ENCODE peak calls at places on chromosomes 1 and 21, in four cellular contexts. G, E, M and I are unnamed samples.

GRCh38 chr1:64476251-64476952 is 6.5 kb downstream of the CACHD1 start:
- DNase-seq in G (no peak), E (no peak), M (no peak), I (peak; percentile 67)

GRCh38 chr21:22120616-22121266 is 1122.5 kb downstream of the NCAM2 start:
- DNase-seq in G (no peak), E (no peak), M (no peak), I (no peak)

GRCh38 chr1:182861994-182862393 is 22.8 kb downstream of the DHX9 start:
- DNase-seq in G (no peak), E (no peak), M (no peak), I (no peak)

GRCh38 chr1:67676946-67677345 is 8.1 kb upstream of the GADD45A start:
- DNase-seq in G (no peak), E (no peak), M (no peak), I (no peak)

GRCh38 chr1:19338323-19338762 is 26.2 kb downstream of the SLC66A1 start:
- DNase-seq in G (peak; percentile 51), E (no peak), M (no peak), I (no peak)

GRCh38 chr1:23452011-23452411 is 27.5 kb upstream of the TCEA3 start:
- DNase-seq in G (peak; percentile 91), E (peak; percentile 86), M (peak; percentile 8), I (no peak)

GRCh38 chr1:154446292-154446691 is 41.1 kb downstream of the IL6R start:
- DNase-seq in G (no peak), E (no peak), M (no peak), I (peak; percentile 93)

GRCh38 chr1:82227696-82228095 is 427.0 kb downstream of the ADGRL2 start:
- DNase-seq in G (no peak), E (peak; percentile 9), M (no peak), I (no peak)

GRCh38 chr1:204692852-204693356 is 7.4 kb upstream of the LRRN2 start:
- DNase-seq in G (no peak), E (no peak), M (no peak), I (no peak)

GRCh38 chr21:40797881-40798280 is 49.1 kb downstream of the DSCAM start:
- DNase-seq in G (no peak), E (no peak), M (no peak), I (no peak)

GRCh38 chr1:177546346-177546745 is 375.6 kb downstream of the BRINP2 start:
- DNase-seq in G (no peak), E (no peak), M (no peak), I (no peak)

GRCh38 chr1:229334269-229334668 is 8.6 kb downstream of the CCSAP start:
- DNase-seq in G (no peak), E (no peak), M (no peak), I (no peak)

GRCh38 chr1:37038079-37038702 is 3.9 kb upstream of the GRIK3 start:
- DNase-seq in G (peak; percentile 15), E (peak; percentile 18), M (no peak), I (no peak)

GRCh38 chr1:55718758-55719671 is 503.9 kb upstream of the USP24 start:
- DNase-seq in G (peak; percentile 21), E (no peak), M (no peak), I (peak; percentile 82)

GRCh38 chr1:234125283-234125682 is 220.8 kb downstream of the SLC35F3 start:
- DNase-seq in G (no peak), E (peak; percentile 54), M (no peak), I (no peak)

GRCh38 chr1:116446686-116447085 is 73.6 kb downstream of the ATP1A1 start:
- DNase-seq in G (no peak), E (no peak), M (no peak), I (no peak)

GRCh38 chr21:45857761-45858160 is 123.8 kb upstream of the COL6A1 start:
- DNase-seq in G (no peak), E (no peak), M (no peak), I (no peak)

GRCh38 chr21:26946744-26947446 is 20.0 kb downstream of the ADAMTS5 start:
- DNase-seq in G (no peak), E (no peak), M (no peak), I (no peak)

GRCh38 chr1:213053455-213053854 is 2.4 kb downstream of the RPS6KC1 start:
- DNase-seq in G (no peak), E (no peak), M (no peak), I (no peak)

GRCh38 chr1:202708456-202709275 is 1.6 kb downstream of the SYT2 start:
- DNase-seq in G (no peak), E (no peak), M (no peak), I (no peak)

GRCh38 chr1:42125552-42125951 is 27.7 kb upstream of the GUCA2B start:
- DNase-seq in G (no peak), E (no peak), M (no peak), I (no peak)

GRCh38 chr1:215475719-215476525 is 91.2 kb upstream of the KCTD3 start:
- DNase-seq in G (no peak), E (no peak), M (no peak), I (peak; percentile 27)

GRCh38 chr1:184289825-184290550 is 96.8 kb upstream of the C1orf21 start:
- DNase-seq in G (no peak), E (no peak), M (no peak), I (no peak)

GRCh38 chr1:244112646-244113045 is 61.6 kb downstream of the ZBTB18 start:
- DNase-seq in G (no peak), E (no peak), M (no peak), I (peak; percentile 43)

GRCh38 chr1:33372677-33373076 is 51.8 kb upstream of the A3GALT2 start:
- DNase-seq in G (no peak), E (no peak), M (no peak), I (no peak)

GRCh38 chr1:4000811-4001251 is 100.8 kb upstream of the C1orf174 start:
- DNase-seq in G (no peak), E (no peak), M (no peak), I (no peak)

GRCh38 chr1:41507152-41507720 is 22.8 kb upstream of the EDN2 start:
- DNase-seq in G (no peak), E (no peak), M (no peak), I (no peak)